ENCODE peak calls at places on chromosomes 3 and 15, in nine cellular contexts. C, O, N, U, E, R, B, K and J are unnamed samples.

GRCh38 chr15:90828111-90828510 is 40.3 kb upstream of the FURIN start:
- DNase-seq in R (no peak), N (no peak), C (no peak), B (no peak), O (no peak), U (no peak), E (no peak), K (no peak), J (no peak)

GRCh38 chr3:48918388-48919214 is at the start of gene ARIH2:
- DNase-seq in K (peak), O (peak), U (peak), E (no peak), N (peak), R (peak), C (peak), B (peak), J (peak)

GRCh38 chr3:119177321-119177720 is 3.9 kb downstream of the UPK1B start:
- DNase-seq in R (no peak), N (no peak), B (no peak), U (no peak), E (no peak), C (no peak), O (no peak), K (no peak), J (no peak)

GRCh38 chr3:160886421-160886820 is 130.4 kb downstream of the PPM1L start:
- DNase-seq in K (no peak), B (no peak), E (no peak), O (no peak), C (no peak), R (no peak), U (no peak), N (no peak), J (no peak)

GRCh38 chr3:193899001-193899400 is 236.9 kb upstream of the HES1 start:
- DNase-seq in O (no peak), E (no peak), B (no peak), R (no peak), C (no peak), U (no peak), K (no peak), N (no peak), J (no peak)

GRCh38 chr15:66760968-66761722 is 59.1 kb downstream of the SMAD6 start:
- DNase-seq in K (no peak), R (peak), E (no peak), B (no peak), C (no peak), O (no peak), U (no peak), N (no peak), J (no peak)

GRCh38 chr3:64184621-64185020 is 40.6 kb downstream of the PRICKLE2 start:
- DNase-seq in U (no peak), O (no peak), C (no peak), B (peak), N (no peak), K (no peak), R (peak), E (no peak), J (no peak)

GRCh38 chr3:72102057-72102711 is 317.2 kb upstream of the PROK2 start:
- DNase-seq in B (no peak), E (no peak), R (no peak), U (no peak), N (no peak), C (no peak), O (no peak), K (no peak), J (peak)

GRCh38 chr3:87298111-87298718 is 21.8 kb upstream of the POU1F1 start:
- DNase-seq in E (no peak), C (no peak), O (no peak), B (peak), R (peak), U (no peak), K (no peak), N (peak), J (peak)

GRCh38 chr3:37492977-37493471 is 318.6 kb upstream of the LRRFIP2 start:
- DNase-seq in C (no peak), E (no peak), N (no peak), B (peak), R (peak), U (peak), K (no peak), O (no peak), J (no peak)

GRCh38 chr3:133930341-133930933 is 34.8 kb upstream of the RAB6B start:
- DNase-seq in K (no peak), R (peak), O (peak), N (peak), B (peak), C (no peak), U (no peak), E (no peak), J (no peak)

GRCh38 chr15:85871545-85871944 is 76.8 kb upstream of the KLHL25 start:
- DNase-seq in E (no peak), K (no peak), R (no peak), N (no peak), O (no peak), B (no peak), C (no peak), U (no peak), J (no peak)

GRCh38 chr3:114380233-114380645 is 86.4 kb downstream of the TIGIT start:
- DNase-seq in R (peak), U (no peak), C (no peak), K (no peak), B (peak), O (no peak), E (peak), N (peak), J (peak)